ENCODE peak calls at places on chromosomes 12 and 14, in eight cellular contexts. W is HCT116, T is HL-60, L is Panc1, B is K562, F is SK-N-SH, K is GM12878, U is HepG2. Z is an unnamed sample.

GRCh38 chr12:31585271-31585670 is 5.7 kb downstream of the DENND5B start:
- DNase-seq in W (no peak), T (no peak), L (no peak), B (no peak), F (no peak), K (no peak), U (no peak), Z (no peak)

GRCh38 chr14:51219473-51220448 is 20.3 kb upstream of the TMX1 start:
- DNase-seq in W (no peak), T (no peak), L (no peak), B (peak; percentile 22), F (no peak), K (no peak), U (peak; percentile 7), Z (peak; percentile 57)

GRCh38 chr12:53514626-53515290 is 7.5 kb upstream of the NPFF start:
- DNase-seq in W (no peak), T (no peak), L (no peak), B (no peak), F (no peak), K (no peak), U (no peak), Z (no peak)

GRCh38 chr14:60777856-60778578 is 43.5 kb downstream of the MNAT1 start:
- DNase-seq in W (no peak), T (no peak), L (no peak), B (no peak), F (no peak), K (no peak), U (no peak), Z (no peak)

GRCh38 chr12:113935459-113935858 is 30.7 kb downstream of the RBM19 start:
- DNase-seq in W (no peak), T (no peak), L (no peak), B (no peak), F (no peak), K (no peak), U (no peak), Z (no peak)

GRCh38 chr12:108832730-108833354 is 24.5 kb downstream of the SSH1 start:
- DNase-seq in W (no peak), T (no peak), L (no peak), B (no peak), F (no peak), K (no peak), U (no peak), Z (no peak)

GRCh38 chr14:101721951-101722661 is 39.4 kb upstream of the PPP2R5C start:
- DNase-seq in W (no peak), T (peak; percentile 55), L (no peak), B (no peak), F (no peak), K (no peak), U (peak; percentile 47), Z (peak; percentile 53)

GRCh38 chr14:92880851-92881250 is 42.1 kb upstream of the CHGA start:
- DNase-seq in W (peak; percentile 22), T (no peak), L (no peak), B (peak; percentile 20), F (peak; percentile 63), K (no peak), U (peak; percentile 62), Z (peak; percentile 90)

GRCh38 chr12:67237231-67237630 is 31.9 kb upstream of the CAND1 start:
- DNase-seq in W (no peak), T (no peak), L (no peak), B (no peak), F (no peak), K (no peak), U (peak; percentile 28), Z (peak; percentile 42)

GRCh38 chr12:105357162-105357691 is 26.7 kb downstream of the C12orf75 start:
- DNase-seq in W (no peak), T (no peak), L (no peak), B (no peak), F (no peak), K (peak; percentile 45), U (no peak), Z (no peak)

GRCh38 chr12:42732908-42733411 is 143.4 kb upstream of the PRICKLE1 start:
- DNase-seq in W (no peak), T (no peak), L (no peak), B (no peak), F (no peak), K (no peak), U (no peak), Z (no peak)

GRCh38 chr12:38508246-38508645 is 191.7 kb downstream of the ALG10B start:
- DNase-seq in W (no peak), T (no peak), L (no peak), B (no peak), F (no peak), K (no peak), U (no peak), Z (no peak)

GRCh38 chr12:55932546-55932919 is 1.6 kb downstream of the DGKA start:
- DNase-seq in W (no peak), T (peak; percentile 74), L (no peak), B (no peak), F (peak; percentile 44), K (no peak), U (no peak), Z (no peak)

GRCh38 chr14:84323963-84324362 is 1206.0 kb upstream of the FLRT2 start:
- DNase-seq in W (no peak), T (peak; percentile 12), L (no peak), B (no peak), F (no peak), K (no peak), U (no peak), Z (no peak)

GRCh38 chr12:70154960-70155589 is 88.2 kb upstream of the CNOT2 start:
- DNase-seq in W (peak; percentile 39), T (no peak), L (no peak), B (no peak), F (no peak), K (no peak), U (no peak), Z (peak; percentile 69)

GRCh38 chr14:54567634-54568561 is 970 bp downstream of the SAMD4A start:
- DNase-seq in W (no peak), T (no peak), L (no peak), B (peak; percentile 46), F (peak; percentile 78), K (no peak), U (peak; percentile 14), Z (peak; percentile 81)

GRCh38 chr12:57001448-57001906 is 4.9 kb downstream of the ZBTB39 start:
- DNase-seq in W (peak; percentile 44), T (peak; percentile 58), L (peak; percentile 28), B (peak; percentile 91), F (peak; percentile 77), K (no peak), U (peak; percentile 87), Z (peak; percentile 91)

GRCh38 chr14:80356413-80356812 is 145.1 kb upstream of the DIO2 start:
- DNase-seq in W (no peak), T (no peak), L (no peak), B (no peak), F (peak; percentile 6), K (no peak), U (peak; percentile 2), Z (peak; percentile 56)

GRCh38 chr14:102272392-102272791 is 32.6 kb downstream of the MOK start:
- DNase-seq in W (no peak), T (no peak), L (no peak), B (no peak), F (no peak), K (no peak), U (no peak), Z (no peak)

GRCh38 chr12:10363922-10364838 is 25.7 kb downstream of the KLRK1 start:
- DNase-seq in W (no peak), T (no peak), L (peak; percentile 32), B (peak; percentile 70), F (no peak), K (peak; percentile 84), U (peak; percentile 18), Z (no peak)

GRCh38 chr12:95204141-95204866 is 13.0 kb downstream of the FGD6 start:
- DNase-seq in W (peak; percentile 96), T (peak; percentile 52), L (no peak), B (peak; percentile 94), F (no peak), K (no peak), U (no peak), Z (peak; percentile 79)

GRCh38 chr14:99174920-99175319 is 97.1 kb downstream of the BCL11B start:
- DNase-seq in W (no peak), T (no peak), L (no peak), B (no peak), F (no peak), K (no peak), U (no peak), Z (peak; percentile 30)

GRCh38 chr14:38339704-38340103 is 83.8 kb upstream of the CLEC14A start:
- DNase-seq in W (no peak), T (no peak), L (no peak), B (no peak), F (no peak), K (no peak), U (no peak), Z (no peak)

GRCh38 chr14:81434230-81434629 is 34.1 kb upstream of the STON2 start:
- DNase-seq in W (no peak), T (no peak), L (no peak), B (peak; percentile 87), F (no peak), K (no peak), U (no peak), Z (no peak)

GRCh38 chr14:104735830-104736642 is 12.0 kb downstream of the ADSS1 start:
- DNase-seq in W (no peak), T (no peak), L (no peak), B (no peak), F (peak; percentile 60), K (no peak), U (peak; percentile 81), Z (no peak)
- H3K27ac ChIP-seq in W (no peak overlapping the region), T (no peak overlapping the region), L (no peak overlapping the region), B (no peak overlapping the region), F (no peak overlapping the region), K (no peak overlapping the region), U (peak overlapping the region; percentile 79), Z (no peak overlapping the region)

GRCh38 chr12:21650997-21651396 is 6.6 kb downstream of the LDHB start:
- DNase-seq in W (no peak), T (no peak), L (no peak), B (no peak), F (no peak), K (no peak), U (no peak), Z (no peak)
- TF ChIP-seq POLR2AphosphoS5 in W (no peak), T (no peak), L (no peak), B (no peak), F (no peak), K (peak; percentile 26), U (no peak), Z (no peak)

GRCh38 chr12:51051787-51052186 is 3.7 kb downstream of the LETMD1 start:
- DNase-seq in W (no peak), T (no peak), L (no peak), B (no peak), F (no peak), K (no peak), U (no peak), Z (no peak)

GRCh38 chr12:51059086-51059485 is 11.0 kb downstream of the LETMD1 start:
- DNase-seq in W (no peak), T (no peak), L (no peak), B (no peak), F (no peak), K (no peak), U (no peak), Z (no peak)

GRCh38 chr12:51055060-51055459 is 6.9 kb downstream of the LETMD1 start:
- DNase-seq in W (no peak), T (no peak), L (no peak), B (no peak), F (no peak), K (no peak), U (no peak), Z (no peak)

GRCh38 chr12:51056242-51056641 is 8.1 kb downstream of the LETMD1 start:
- DNase-seq in W (no peak), T (peak; percentile 86), L (peak; percentile 24), B (no peak), F (no peak), K (no peak), U (no peak), Z (no peak)
- TF ChIP-seq REST in W (no peak), T (no peak), L (no peak), B (no peak), F (no peak), K (no peak), U (no peak), Z (no peak)

GRCh38 chr14:97994020-97994531 is 1196.9 kb downstream of the VRK1 start:
- DNase-seq in W (no peak), T (no peak), L (no peak), B (no peak), F (no peak), K (no peak), U (no peak), Z (no peak)
- H3K27ac ChIP-seq in W (no peak overlapping the region), T (no peak overlapping the region), L (no peak overlapping the region), B (no peak overlapping the region), F (no peak overlapping the region), K (no peak overlapping the region), U (no peak overlapping the region), Z (no peak overlapping the region)